ENCODE peak calls at places on chromosomes 3 and 15, in nine cellular contexts. One of them, this sample, is unnamed.

GRCh38 chr3:11671648-11672100 is 28.0 kb upstream of the VGLL4 start:
- DNase-seq in HCT116: peak; percentile 3
- DNase-seq in iPS DF 6.9: no peak
- DNase-seq in uterus: no peak
- DNase-seq in heart right ventricle: peak; percentile 26
- DNase-seq in aorta: no peak
- DNase-seq in Karpas-422: peak; percentile 78
- DNase-seq in SJSA1: no peak
- DNase-seq in OCI-LY7: peak; percentile 53
- DNase-seq in this sample: no peak

GRCh38 chr3:56633602-56634371 is 49.3 kb downstream of the TASOR start:
- DNase-seq in HCT116: no peak
- DNase-seq in iPS DF 6.9: no peak
- DNase-seq in uterus: no peak
- DNase-seq in heart right ventricle: peak; percentile 50
- DNase-seq in aorta: no peak
- DNase-seq in Karpas-422: no peak
- DNase-seq in SJSA1: no peak
- DNase-seq in OCI-LY7: no peak
- DNase-seq in this sample: no peak

GRCh38 chr15:92992712-92993111 is 92.6 kb downstream of the CHD2 start:
- DNase-seq in HCT116: no peak
- DNase-seq in iPS DF 6.9: no peak
- DNase-seq in uterus: no peak
- DNase-seq in heart right ventricle: peak; percentile 27
- DNase-seq in aorta: no peak
- DNase-seq in Karpas-422: no peak
- DNase-seq in SJSA1: no peak
- DNase-seq in OCI-LY7: no peak
- DNase-seq in this sample: no peak

GRCh38 chr15:72486144-72486543 is 12.0 kb downstream of the ARIH1 start:
- DNase-seq in HCT116: no peak
- DNase-seq in iPS DF 6.9: no peak
- DNase-seq in uterus: no peak
- DNase-seq in heart right ventricle: no peak
- DNase-seq in aorta: no peak
- DNase-seq in Karpas-422: no peak
- DNase-seq in SJSA1: no peak
- DNase-seq in OCI-LY7: no peak
- DNase-seq in this sample: no peak

GRCh38 chr3:191737742-191738141 is 276.8 kb downstream of the PYDC2 start:
- DNase-seq in HCT116: no peak
- DNase-seq in iPS DF 6.9: no peak
- DNase-seq in uterus: no peak
- DNase-seq in heart right ventricle: no peak
- DNase-seq in aorta: no peak
- DNase-seq in Karpas-422: no peak
- DNase-seq in SJSA1: no peak
- DNase-seq in OCI-LY7: no peak
- DNase-seq in this sample: no peak

GRCh38 chr15:97966924-97967620 is 6.6 kb downstream of the ARRDC4 start:
- DNase-seq in HCT116: no peak
- DNase-seq in iPS DF 6.9: no peak
- DNase-seq in uterus: no peak
- DNase-seq in heart right ventricle: no peak
- DNase-seq in aorta: no peak
- DNase-seq in Karpas-422: no peak
- DNase-seq in SJSA1: no peak
- DNase-seq in OCI-LY7: no peak
- DNase-seq in this sample: no peak

GRCh38 chr3:54965746-54966145 is 37.9 kb upstream of the LRTM1 start:
- DNase-seq in HCT116: no peak
- DNase-seq in iPS DF 6.9: no peak
- DNase-seq in uterus: peak; percentile 23
- DNase-seq in heart right ventricle: no peak
- DNase-seq in aorta: no peak
- DNase-seq in Karpas-422: no peak
- DNase-seq in SJSA1: no peak
- DNase-seq in OCI-LY7: no peak
- DNase-seq in this sample: no peak

GRCh38 chr3:132660056-132660744 is at the start of gene UBA5:
- DNase-seq in HCT116: peak; percentile 43
- DNase-seq in iPS DF 6.9: no peak
- DNase-seq in uterus: peak; percentile 69
- DNase-seq in heart right ventricle: peak; percentile 77
- DNase-seq in aorta: peak; percentile 76
- DNase-seq in Karpas-422: peak; percentile 89
- DNase-seq in SJSA1: peak; percentile 76
- DNase-seq in OCI-LY7: peak; percentile 81
- DNase-seq in this sample: peak; percentile 79

GRCh38 chr3:1734494-1735122 is 364.1 kb upstream of the CNTN4 start:
- DNase-seq in HCT116: no peak
- DNase-seq in iPS DF 6.9: no peak
- DNase-seq in uterus: no peak
- DNase-seq in heart right ventricle: no peak
- DNase-seq in aorta: no peak
- DNase-seq in Karpas-422: no peak
- DNase-seq in SJSA1: no peak
- DNase-seq in OCI-LY7: no peak
- DNase-seq in this sample: no peak

GRCh38 chr3:151178208-151178845 is 24.7 kb downstream of the GPR171 start:
- DNase-seq in HCT116: no peak
- DNase-seq in iPS DF 6.9: no peak
- DNase-seq in uterus: no peak
- DNase-seq in heart right ventricle: no peak
- DNase-seq in aorta: no peak
- DNase-seq in Karpas-422: no peak
- DNase-seq in SJSA1: no peak
- DNase-seq in OCI-LY7: no peak
- DNase-seq in this sample: no peak

GRCh38 chr3:185076219-185076618 is 76.6 kb downstream of the C3orf70 start:
- DNase-seq in HCT116: no peak
- DNase-seq in iPS DF 6.9: no peak
- DNase-seq in uterus: no peak
- DNase-seq in heart right ventricle: no peak
- DNase-seq in aorta: no peak
- DNase-seq in Karpas-422: no peak
- DNase-seq in SJSA1: no peak
- DNase-seq in OCI-LY7: no peak
- DNase-seq in this sample: no peak

GRCh38 chr3:57864853-57865252 is 108.7 kb downstream of the SLMAP start:
- DNase-seq in HCT116: no peak
- DNase-seq in iPS DF 6.9: no peak
- DNase-seq in uterus: no peak
- DNase-seq in heart right ventricle: no peak
- DNase-seq in aorta: no peak
- DNase-seq in Karpas-422: no peak
- DNase-seq in SJSA1: peak; percentile 37
- DNase-seq in OCI-LY7: peak; percentile 8
- DNase-seq in this sample: no peak

GRCh38 chr15:43493687-43494472 is 924 bp upstream of the TP53BP1 start:
- DNase-seq in HCT116: no peak
- DNase-seq in iPS DF 6.9: no peak
- DNase-seq in uterus: no peak
- DNase-seq in heart right ventricle: no peak
- DNase-seq in aorta: no peak
- DNase-seq in Karpas-422: peak; percentile 12
- DNase-seq in SJSA1: no peak
- DNase-seq in OCI-LY7: no peak
- DNase-seq in this sample: no peak

GRCh38 chr3:32245200-32245599 is 6.7 kb downstream of the CMTM8 start:
- DNase-seq in HCT116: no peak
- DNase-seq in iPS DF 6.9: no peak
- DNase-seq in uterus: no peak
- DNase-seq in heart right ventricle: no peak
- DNase-seq in aorta: no peak
- DNase-seq in Karpas-422: no peak
- DNase-seq in SJSA1: no peak
- DNase-seq in OCI-LY7: no peak
- DNase-seq in this sample: no peak

GRCh38 chr15:93488157-93488803 is 399.3 kb upstream of the RGMA start:
- DNase-seq in HCT116: no peak
- DNase-seq in iPS DF 6.9: no peak
- DNase-seq in uterus: no peak
- DNase-seq in heart right ventricle: peak; percentile 28
- DNase-seq in aorta: no peak
- DNase-seq in Karpas-422: no peak
- DNase-seq in SJSA1: no peak
- DNase-seq in OCI-LY7: no peak
- DNase-seq in this sample: no peak

GRCh38 chr3:19702416-19703078 is 231.5 kb downstream of the EFHB start:
- DNase-seq in HCT116: no peak
- DNase-seq in iPS DF 6.9: no peak
- DNase-seq in uterus: no peak
- DNase-seq in heart right ventricle: no peak
- DNase-seq in aorta: peak; percentile 44
- DNase-seq in Karpas-422: no peak
- DNase-seq in SJSA1: no peak
- DNase-seq in OCI-LY7: no peak
- DNase-seq in this sample: no peak

GRCh38 chr3:59581000-59581399 is 531.2 kb upstream of the CFAP20DC start:
- DNase-seq in HCT116: no peak
- DNase-seq in iPS DF 6.9: no peak
- DNase-seq in uterus: no peak
- DNase-seq in heart right ventricle: no peak
- DNase-seq in aorta: no peak
- DNase-seq in Karpas-422: no peak
- DNase-seq in SJSA1: no peak
- DNase-seq in OCI-LY7: no peak
- DNase-seq in this sample: no peak

GRCh38 chr3:158404319-158404718 is 166.7 kb upstream of the MLF1 start:
- DNase-seq in HCT116: no peak
- DNase-seq in iPS DF 6.9: no peak
- DNase-seq in uterus: no peak
- DNase-seq in heart right ventricle: no peak
- DNase-seq in aorta: no peak
- DNase-seq in Karpas-422: no peak
- DNase-seq in SJSA1: no peak
- DNase-seq in OCI-LY7: no peak
- DNase-seq in this sample: no peak

GRCh38 chr3:111040959-111041358 is 30.7 kb upstream of the NECTIN3 start:
- DNase-seq in HCT116: no peak
- DNase-seq in iPS DF 6.9: no peak
- DNase-seq in uterus: no peak
- DNase-seq in heart right ventricle: no peak
- DNase-seq in aorta: no peak
- DNase-seq in Karpas-422: no peak
- DNase-seq in SJSA1: no peak
- DNase-seq in OCI-LY7: no peak
- DNase-seq in this sample: no peak

GRCh38 chr3:123094914-123095313 is 28.1 kb downstream of the PDIA5 start:
- DNase-seq in HCT116: no peak
- DNase-seq in iPS DF 6.9: no peak
- DNase-seq in uterus: no peak
- DNase-seq in heart right ventricle: no peak
- DNase-seq in aorta: no peak
- DNase-seq in Karpas-422: no peak
- DNase-seq in SJSA1: no peak
- DNase-seq in OCI-LY7: no peak
- DNase-seq in this sample: no peak
- H3K4me1 ChIP-seq in HCT116: peaks cover 11% of the 10 kb centered on the region
- H3K4me1 ChIP-seq in iPS DF 6.9: peaks cover 6% of the 10 kb centered on the region
- H3K4me1 ChIP-seq in uterus: no peaks in the 10 kb centered on the region
- H3K4me1 ChIP-seq in heart right ventricle: peaks cover 51% of the 10 kb centered on the region
- H3K4me1 ChIP-seq in aorta: no peaks in the 10 kb centered on the region
- H3K4me1 ChIP-seq in Karpas-422: no peaks in the 10 kb centered on the region
- H3K4me1 ChIP-seq in SJSA1: peaks cover 7% of the 10 kb centered on the region
- H3K4me1 ChIP-seq in OCI-LY7: no peaks in the 10 kb centered on the region
- H3K4me1 ChIP-seq in this sample: peaks cover 15% of the 10 kb centered on the region

GRCh38 chr3:9778518-9779129 is 8.9 kb upstream of the CAMK1 start:
- DNase-seq in HCT116: no peak
- DNase-seq in iPS DF 6.9: no peak
- DNase-seq in uterus: no peak
- DNase-seq in heart right ventricle: no peak
- DNase-seq in aorta: no peak
- DNase-seq in Karpas-422: no peak
- DNase-seq in SJSA1: no peak
- DNase-seq in OCI-LY7: no peak
- DNase-seq in this sample: no peak
- H3K27ac ChIP-seq in HCT116: no peak overlapping the region
- H3K27ac ChIP-seq in iPS DF 6.9: no peak overlapping the region
- H3K27ac ChIP-seq in uterus: peak overlapping the region; percentile 57
- H3K27ac ChIP-seq in heart right ventricle: no peak overlapping the region
- H3K27ac ChIP-seq in aorta: no peak overlapping the region
- H3K27ac ChIP-seq in Karpas-422: no peak overlapping the region
- H3K27ac ChIP-seq in SJSA1: no peak overlapping the region
- H3K27ac ChIP-seq in OCI-LY7: peak overlapping the region; percentile 84
- H3K27ac ChIP-seq in this sample: no peak overlapping the region

GRCh38 chr3:30864158-30864557 is 30.3 kb downstream of the GADL1 start:
- DNase-seq in HCT116: no peak
- DNase-seq in iPS DF 6.9: no peak
- DNase-seq in uterus: no peak
- DNase-seq in heart right ventricle: no peak
- DNase-seq in aorta: no peak
- DNase-seq in Karpas-422: no peak
- DNase-seq in SJSA1: no peak
- DNase-seq in OCI-LY7: no peak
- DNase-seq in this sample: no peak
- H3K4me1 ChIP-seq in HCT116: no peaks in the 10 kb centered on the region
- H3K4me1 ChIP-seq in iPS DF 6.9: no peaks in the 10 kb centered on the region
- H3K4me1 ChIP-seq in uterus: no peaks in the 10 kb centered on the region
- H3K4me1 ChIP-seq in heart right ventricle: no peaks in the 10 kb centered on the region
- H3K4me1 ChIP-seq in aorta: peaks cover 11% of the 10 kb centered on the region
- H3K4me1 ChIP-seq in Karpas-422: no peaks in the 10 kb centered on the region
- H3K4me1 ChIP-seq in SJSA1: no peaks in the 10 kb centered on the region
- H3K4me1 ChIP-seq in OCI-LY7: no peaks in the 10 kb centered on the region
- H3K4me1 ChIP-seq in this sample: no peaks in the 10 kb centered on the region

GRCh38 chr3:39288300-39288808 is 8.5 kb upstream of the CX3CR1 start:
- DNase-seq in HCT116: peak; percentile 78
- DNase-seq in iPS DF 6.9: peak; percentile 91
- DNase-seq in uterus: peak; percentile 77
- DNase-seq in heart right ventricle: peak; percentile 83
- DNase-seq in aorta: peak; percentile 84
- DNase-seq in Karpas-422: peak; percentile 98
- DNase-seq in SJSA1: peak; percentile 42
- DNase-seq in OCI-LY7: peak; percentile 98
- DNase-seq in this sample: peak; percentile 79

GRCh38 chr3:39289107-39289506 is 9.3 kb upstream of the CX3CR1 start:
- DNase-seq in HCT116: no peak
- DNase-seq in iPS DF 6.9: no peak
- DNase-seq in uterus: no peak
- DNase-seq in heart right ventricle: no peak
- DNase-seq in aorta: no peak
- DNase-seq in Karpas-422: peak; percentile 36
- DNase-seq in SJSA1: no peak
- DNase-seq in OCI-LY7: no peak
- DNase-seq in this sample: no peak

GRCh38 chr3:39287859-39288221 is 8.0 kb upstream of the CX3CR1 start:
- DNase-seq in HCT116: no peak
- DNase-seq in iPS DF 6.9: no peak
- DNase-seq in uterus: no peak
- DNase-seq in heart right ventricle: no peak
- DNase-seq in aorta: no peak
- DNase-seq in Karpas-422: peak; percentile 32
- DNase-seq in SJSA1: no peak
- DNase-seq in OCI-LY7: no peak
- DNase-seq in this sample: no peak

GRCh38 chr3:39291903-39292329 is 12.1 kb upstream of the CX3CR1 start:
- DNase-seq in HCT116: peak; percentile 44
- DNase-seq in iPS DF 6.9: peak; percentile 54
- DNase-seq in uterus: peak; percentile 61
- DNase-seq in heart right ventricle: peak; percentile 62
- DNase-seq in aorta: peak; percentile 70
- DNase-seq in Karpas-422: peak; percentile 88
- DNase-seq in SJSA1: peak; percentile 46
- DNase-seq in OCI-LY7: peak; percentile 70
- DNase-seq in this sample: peak; percentile 77

GRCh38 chr3:39290255-39290654 is 10.4 kb upstream of the CX3CR1 start:
- DNase-seq in HCT116: no peak
- DNase-seq in iPS DF 6.9: no peak
- DNase-seq in uterus: no peak
- DNase-seq in heart right ventricle: no peak
- DNase-seq in aorta: no peak
- DNase-seq in Karpas-422: no peak
- DNase-seq in SJSA1: peak; percentile 29
- DNase-seq in OCI-LY7: no peak
- DNase-seq in this sample: no peak
- H3K27ac ChIP-seq in HCT116: no peak overlapping the region
- H3K27ac ChIP-seq in iPS DF 6.9: no peak overlapping the region
- H3K27ac ChIP-seq in uterus: peak overlapping the region; percentile 14
- H3K27ac ChIP-seq in heart right ventricle: no peak overlapping the region
- H3K27ac ChIP-seq in aorta: no peak overlapping the region
- H3K27ac ChIP-seq in Karpas-422: no peak overlapping the region
- H3K27ac ChIP-seq in SJSA1: peak overlapping the region; percentile 38
- H3K27ac ChIP-seq in OCI-LY7: no peak overlapping the region
- H3K27ac ChIP-seq in this sample: no peak overlapping the region

This sample was measured in CD8-positive, alpha-beta memory T cell.